ENCODE peak calls at places on chromosomes 5 and 9, in five cellular contexts. Q is A549, J is HepG2, U is GM12878, Z is K562. D is an unnamed sample.

GRCh38 chr9:117435630-117436261 is 20.9 kb upstream of the ASTN2 start:
- DNase-seq in Q (no peak), J (no peak), U (no peak), Z (no peak), D (no peak)

GRCh38 chr9:92726971-92727715 is 37.5 kb downstream of the BICD2 start:
- DNase-seq in Q (no peak), J (no peak), U (no peak), Z (no peak), D (no peak)

GRCh38 chr5:153756540-153756939 is 266.1 kb downstream of the GRIA1 start:
- DNase-seq in Q (peak), J (no peak), U (no peak), Z (no peak), D (peak)

GRCh38 chr9:96874947-96875459 is 20.7 kb upstream of the ZNF782 start:
- DNase-seq in Q (peak), J (peak), U (peak), Z (no peak), D (no peak)

GRCh38 chr9:105073147-105073546 is 145.2 kb upstream of the ABCA1 start:
- DNase-seq in Q (peak), J (no peak), U (no peak), Z (no peak), D (no peak)

GRCh38 chr9:86700601-86701000 is 246.7 kb downstream of the GAS1 start:
- DNase-seq in Q (no peak), J (no peak), U (no peak), Z (no peak), D (no peak)

GRCh38 chr5:139635606-139636206 is 12.4 kb upstream of the CXXC5 start:
- DNase-seq in Q (peak), J (peak), U (no peak), Z (peak), D (peak)

GRCh38 chr5:153775923-153776322 is 262.8 kb downstream of the FAM114A2 start:
- DNase-seq in Q (no peak), J (no peak), U (no peak), Z (no peak), D (no peak)

GRCh38 chr9:126440938-126441337 is 114.3 kb downstream of the MVB12B start:
- DNase-seq in Q (no peak), J (no peak), U (no peak), Z (no peak), D (peak)

GRCh38 chr5:41763096-41763495 is 107.1 kb downstream of the OXCT1 start:
- DNase-seq in Q (no peak), J (no peak), U (no peak), Z (no peak), D (no peak)

GRCh38 chr9:70479880-70480291 is 65.4 kb upstream of the KLF9 start:
- DNase-seq in Q (no peak), J (no peak), U (no peak), Z (no peak), D (peak)

GRCh38 chr5:172504736-172505402 is 50.5 kb upstream of the SH3PXD2B start:
- DNase-seq in Q (no peak), J (no peak), U (no peak), Z (no peak), D (no peak)

GRCh38 chr5:178291969-178292825 is 59.6 kb upstream of the PHYKPL start:
- DNase-seq in Q (no peak), J (no peak), U (no peak), Z (no peak), D (no peak)

GRCh38 chr5:179762781-179763176 is 30.2 kb downstream of the MAML1 start:
- DNase-seq in Q (no peak), J (no peak), U (no peak), Z (no peak), D (no peak)

GRCh38 chr5:60959156-60959555 is 14.2 kb downstream of the NDUFAF2 start:
- DNase-seq in Q (peak), J (no peak), U (no peak), Z (no peak), D (no peak)

GRCh38 chr5:94524841-94525697 is 93.3 kb downstream of the KIAA0825 start:
- DNase-seq in Q (peak), J (peak), U (peak), Z (peak), D (peak)

GRCh38 chr9:91407580-91408275 is 15.9 kb downstream of the NFIL3 start:
- DNase-seq in Q (no peak), J (no peak), U (no peak), Z (no peak), D (no peak)

GRCh38 chr5:37724395-37725125 is 115.3 kb downstream of the GDNF start:
- DNase-seq in Q (no peak), J (no peak), U (no peak), Z (no peak), D (peak)

GRCh38 chr5:37725185-37725584 is 114.7 kb downstream of the GDNF start:
- DNase-seq in Q (no peak), J (peak), U (no peak), Z (no peak), D (no peak)

GRCh38 chr5:37722236-37723146 is 117.3 kb downstream of the GDNF start:
- DNase-seq in Q (peak), J (peak), U (peak), Z (peak), D (no peak)

GRCh38 chr5:37721447-37721871 is 118.4 kb downstream of the GDNF start:
- DNase-seq in Q (no peak), J (no peak), U (peak), Z (no peak), D (peak)

GRCh38 chr5:37723147-37723961 is 116.5 kb downstream of the GDNF start:
- DNase-seq in Q (peak), J (no peak), U (no peak), Z (peak), D (peak)
- TF ChIP-seq JUNB in Q (no peak), J (no peak), U (no peak), Z (no peak), D (no peak)

GRCh38 chr5:176319827-176320554 is 41.6 kb downstream of the KIAA1191 start:
- DNase-seq in Q (peak), J (peak), U (no peak), Z (peak), D (peak)
- TF ChIP-seq CTCF in Q (peak), J (peak), U (peak), Z (peak), D (peak)

GRCh38 chr9:114035221-114035844 is 42.8 kb downstream of the AMBP start:
- DNase-seq in Q (no peak), J (no peak), U (no peak), Z (no peak), D (no peak)
- TF ChIP-seq JUNB in Q (no peak), J (no peak), U (no peak), Z (no peak), D (no peak)

GRCh38 chr9:4226331-4227250 is 73.3 kb downstream of the GLIS3 start:
- DNase-seq in Q (peak), J (no peak), U (no peak), Z (no peak), D (peak)

GRCh38 chr9:4228142-4228541 is 71.7 kb downstream of the GLIS3 start:
- DNase-seq in Q (no peak), J (no peak), U (no peak), Z (no peak), D (no peak)

GRCh38 chr9:4224181-4224580 is 75.7 kb downstream of the GLIS3 start:
- DNase-seq in Q (no peak), J (no peak), U (no peak), Z (no peak), D (no peak)

GRCh38 chr9:4223434-4223833 is 76.4 kb downstream of the GLIS3 start:
- DNase-seq in Q (no peak), J (no peak), U (no peak), Z (no peak), D (no peak)

DNA sequence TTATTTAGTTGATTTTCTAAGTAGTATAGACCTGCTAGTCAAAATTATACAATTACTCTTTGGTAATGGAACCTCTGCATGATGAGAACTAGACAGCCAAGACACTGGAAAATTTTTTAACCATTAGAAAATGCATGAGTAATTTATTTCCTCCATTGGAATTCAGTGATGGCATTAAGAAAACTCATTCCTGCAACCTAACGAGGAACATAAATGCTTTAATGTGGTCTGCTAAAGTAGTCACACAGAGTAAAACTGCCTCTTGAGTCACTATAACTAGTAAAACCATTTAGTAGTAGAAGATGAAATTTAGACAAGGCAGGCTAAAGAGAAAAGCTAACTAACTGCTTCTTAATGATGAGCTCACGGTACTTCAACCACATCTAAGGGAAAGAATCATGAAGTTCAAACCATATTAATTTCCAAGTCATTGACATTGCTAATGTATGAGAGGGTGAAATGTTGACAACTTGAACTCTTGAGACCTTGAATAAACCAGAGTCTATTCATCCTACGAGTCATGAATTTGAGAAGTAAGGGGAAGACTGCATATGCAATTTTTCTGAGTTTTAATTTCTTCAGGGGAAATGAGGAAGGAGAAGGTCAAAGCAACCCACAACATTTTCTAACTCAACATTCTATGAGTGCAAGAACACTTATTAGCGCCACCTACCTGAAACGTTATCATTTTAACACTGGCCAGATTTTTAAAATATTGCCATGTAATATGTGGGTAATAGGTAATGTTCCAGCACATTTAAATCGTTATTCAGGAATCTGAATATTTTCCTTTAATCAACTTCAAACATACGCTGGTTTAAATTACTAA is 74.4 kb downstream of the GLIS3 start:
- DNase-seq in Q (peak), J (no peak), U (no peak), Z (no peak), D (peak)
- TF ChIP-seq CTCF in Q (peak), J (no peak), U (no peak), Z (no peak), D (peak)